ENCODE peak calls at places on chromosome 17, in seven cellular contexts. Z, L, V, G, Y, R and N are unnamed samples.

GRCh38 chr17:59410049-59410437 is 78.6 kb downstream of the YPEL2 start:
- DNase-seq in Z (no peak), L (no peak), V (no peak), G (no peak), Y (no peak), R (no peak), N (no peak)

GRCh38 chr17:48970224-48970623 is 1.8 kb upstream of the GIP start:
- DNase-seq in Z (no peak), L (no peak), V (peak), G (no peak), Y (no peak), R (no peak), N (no peak)

GRCh38 chr17:68089881-68090280 is 54.3 kb downstream of the KPNA2 start:
- DNase-seq in Z (peak), L (peak), V (no peak), G (no peak), Y (no peak), R (peak), N (no peak)

GRCh38 chr17:6938637-6939036 is 57.2 kb upstream of the ALOX12 start:
- DNase-seq in Z (no peak), L (peak), V (no peak), G (no peak), Y (no peak), R (no peak), N (no peak)

GRCh38 chr17:82065193-82065637 is 389 bp downstream of the DUS1L start:
- DNase-seq in Z (no peak), L (peak), V (peak), G (no peak), Y (no peak), R (no peak), N (peak)

GRCh38 chr17:15261063-15261817 is 3.9 kb downstream of the PMP22 start:
- DNase-seq in Z (peak), L (no peak), V (peak), G (no peak), Y (no peak), R (no peak), N (peak)

GRCh38 chr17:42405076-42405475 is 16.8 kb upstream of the STAT3 start:
- DNase-seq in Z (no peak), L (no peak), V (no peak), G (no peak), Y (no peak), R (no peak), N (no peak)

GRCh38 chr17:5897320-5897911 is 172.8 kb upstream of the WSCD1 start:
- DNase-seq in Z (no peak), L (no peak), V (no peak), G (no peak), Y (no peak), R (no peak), N (peak)

GRCh38 chr17:17609121-17609520 is 17.6 kb upstream of the PEMT start:
- DNase-seq in Z (no peak), L (no peak), V (no peak), G (no peak), Y (no peak), R (no peak), N (no peak)

GRCh38 chr17:34892864-34893263 is 68.4 kb downstream of the CCT6B start:
- DNase-seq in Z (no peak), L (peak), V (no peak), G (no peak), Y (no peak), R (no peak), N (peak)

GRCh38 chr17:57356153-57356721 is 99.9 kb downstream of the MSI2 start:
- DNase-seq in Z (no peak), L (peak), V (no peak), G (no peak), Y (no peak), R (no peak), N (no peak)

GRCh38 chr17:65783845-65784334 is 222.4 kb upstream of the AXIN2 start:
- DNase-seq in Z (no peak), L (no peak), V (peak), G (peak), Y (peak), R (no peak), N (no peak)

GRCh38 chr17:43314582-43314981 is 80.8 kb upstream of the RNU2-1 start:
- DNase-seq in Z (no peak), L (peak), V (no peak), G (no peak), Y (no peak), R (no peak), N (no peak)

GRCh38 chr17:82495844-82496528 is 23.5 kb upstream of the FOXK2 start:
- DNase-seq in Z (no peak), L (peak), V (no peak), G (no peak), Y (no peak), R (no peak), N (no peak)

GRCh38 chr17:73592531-73592961 is 51.7 kb downstream of the SDK2 start:
- DNase-seq in Z (no peak), L (no peak), V (peak), G (peak), Y (no peak), R (no peak), N (no peak)

GRCh38 chr17:4144411-4144747 is 1.4 kb downstream of the CYB5D2 start:
- DNase-seq in Z (no peak), L (peak), V (no peak), G (no peak), Y (no peak), R (no peak), N (no peak)

GRCh38 chr17:67585077-67585602 is 132.6 kb upstream of the NOL11 start:
- DNase-seq in Z (no peak), L (no peak), V (no peak), G (no peak), Y (no peak), R (no peak), N (no peak)

GRCh38 chr17:35368086-35368824 is 5.2 kb downstream of the SLFN11 start:
- DNase-seq in Z (peak), L (peak), V (no peak), G (no peak), Y (no peak), R (peak), N (no peak)

GRCh38 chr17:67467500-67468481 is 90.7 kb downstream of the PITPNC1 start:
- DNase-seq in Z (no peak), L (peak), V (peak), G (no peak), Y (no peak), R (no peak), N (no peak)

GRCh38 chr17:65243838-65244237 is 106.7 kb downstream of the RGS9 start:
- DNase-seq in Z (no peak), L (no peak), V (peak), G (no peak), Y (no peak), R (no peak), N (no peak)

GRCh38 chr17:561118-561517 is 153.5 kb downstream of the VPS53 start:
- DNase-seq in Z (no peak), L (no peak), V (peak), G (no peak), Y (no peak), R (no peak), N (no peak)

GRCh38 chr17:43030137-43030767 is 5.2 kb downstream of the RND2 start:
- DNase-seq in Z (no peak), L (no peak), V (no peak), G (no peak), Y (no peak), R (no peak), N (no peak)

GRCh38 chr17:1004769-1005295 is 7.9 kb downstream of the TIMM22 start:
- DNase-seq in Z (no peak), L (no peak), V (no peak), G (no peak), Y (no peak), R (no peak), N (no peak)

GRCh38 chr17:80643700-80644099 is 99.1 kb downstream of the RPTOR start:
- DNase-seq in Z (no peak), L (no peak), V (no peak), G (no peak), Y (no peak), R (no peak), N (no peak)

GRCh38 chr17:33598795-33599194 is 305.7 kb upstream of the ASIC2 start:
- DNase-seq in Z (no peak), L (no peak), V (no peak), G (no peak), Y (no peak), R (no peak), N (no peak)

GRCh38 chr17:11814655-11815262 is 182.5 kb downstream of the ZNF18 start:
- DNase-seq in Z (no peak), L (no peak), V (no peak), G (no peak), Y (no peak), R (no peak), N (no peak)

GRCh38 chr17:76796081-76796480 is 58.2 kb downstream of the MFSD11 start:
- DNase-seq in Z (no peak), L (no peak), V (no peak), G (no peak), Y (no peak), R (no peak), N (no peak)

GRCh38 chr17:51035436-51035835 is 85.2 kb downstream of the SPAG9 start:
- DNase-seq in Z (no peak), L (peak), V (peak), G (peak), Y (peak), R (no peak), N (peak)

GRCh38 chr17:75352079-75352569 is 53.4 kb downstream of the GRB2 start:
- DNase-seq in Z (no peak), L (peak), V (no peak), G (no peak), Y (no peak), R (no peak), N (no peak)

GRCh38 chr17:19023209-19023999 is 18.8 kb upstream of the FAM83G start:
- DNase-seq in Z (no peak), L (no peak), V (no peak), G (no peak), Y (no peak), R (no peak), N (no peak)

GRCh38 chr17:31491794-31492171 is 100.3 kb downstream of the RAB11FIP4 start:
- DNase-seq in Z (peak), L (peak), V (no peak), G (no peak), Y (no peak), R (no peak), N (no peak)

GRCh38 chr17:38415250-38416194 is 12.7 kb upstream of the ARHGAP23 start:
- DNase-seq in Z (no peak), L (peak), V (peak), G (no peak), Y (no peak), R (no peak), N (no peak)

GRCh38 chr17:80224098-80224497 is 3.9 kb downstream of the SLC26A11 start:
- DNase-seq in Z (no peak), L (no peak), V (no peak), G (no peak), Y (no peak), R (no peak), N (no peak)

GRCh38 chr17:10063730-10064221 is 134.6 kb downstream of the GAS7 start:
- DNase-seq in Z (peak), L (peak), V (peak), G (no peak), Y (no peak), R (peak), N (no peak)

GRCh38 chr17:57849874-57850754 is at the start of gene MRPS23:
- DNase-seq in Z (peak), L (peak), V (peak), G (peak), Y (peak), R (peak), N (peak)

GRCh38 chr17:20266806-20267458 is 200.4 kb downstream of the LGALS9B start:
- DNase-seq in Z (no peak), L (no peak), V (peak), G (peak), Y (no peak), R (no peak), N (no peak)

GRCh38 chr17:67602974-67603373 is 114.8 kb upstream of the NOL11 start:
- DNase-seq in Z (peak), L (peak), V (peak), G (no peak), Y (no peak), R (no peak), N (peak)

GRCh38 chr17:81040791-81041337 is 5.9 kb downstream of the BAIAP2 start:
- DNase-seq in Z (no peak), L (peak), V (no peak), G (no peak), Y (no peak), R (no peak), N (peak)

GRCh38 chr17:71501716-71502115 is 619.1 kb upstream of the SOX9 start:
- DNase-seq in Z (no peak), L (peak), V (no peak), G (no peak), Y (no peak), R (no peak), N (no peak)

GRCh38 chr17:79935197-79935844 is 96.1 kb upstream of the CBX4 start:
- DNase-seq in Z (no peak), L (no peak), V (no peak), G (no peak), Y (no peak), R (no peak), N (no peak)

DNA sequence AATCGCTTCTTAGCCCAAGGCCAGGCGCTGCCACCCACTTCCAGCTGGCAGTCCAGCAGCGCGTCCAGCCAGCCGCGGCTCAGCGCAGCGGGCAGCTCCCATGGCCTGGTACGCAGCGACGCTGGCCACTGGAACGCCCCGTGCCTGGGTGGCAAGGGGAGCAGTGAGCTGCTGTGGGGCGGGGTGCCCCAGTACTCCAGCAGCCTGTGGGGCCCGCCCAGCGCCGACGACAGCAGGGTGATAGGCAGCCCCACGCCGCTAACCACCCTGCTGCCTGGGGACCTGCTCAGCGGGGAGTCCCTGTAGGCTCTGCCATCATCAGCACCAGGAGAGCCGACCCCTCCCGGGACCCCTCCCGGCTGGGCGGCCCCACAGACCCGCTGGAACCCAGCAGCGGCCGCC is 24.0 kb downstream of the TMC6 start:
- DNase-seq in Z (no peak), L (no peak), V (no peak), G (no peak), Y (no peak), R (no peak), N (no peak)
- TF ChIP-seq CTCF in Z (no peak), L (no peak), V (no peak), G (no peak), Y (no peak), R (no peak), N (no peak)

DNA sequence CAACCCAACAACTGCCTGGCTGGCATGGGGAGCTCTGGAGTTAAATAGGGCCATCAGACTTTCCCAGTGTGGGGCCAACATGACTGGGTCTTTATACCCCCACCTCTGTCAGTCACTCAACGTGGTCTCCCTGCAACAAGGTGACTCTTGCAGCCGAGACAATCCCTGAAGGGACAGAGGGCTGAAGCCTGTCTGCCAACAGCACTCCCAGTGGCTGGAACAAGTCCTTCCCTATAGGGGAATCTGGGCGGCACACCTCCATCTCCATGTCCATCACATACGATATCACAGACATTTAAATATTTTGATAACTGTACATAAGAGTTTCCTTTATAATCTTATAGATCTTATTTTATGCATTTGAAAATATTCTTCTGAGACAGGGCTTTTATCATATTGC is 4.8 kb upstream of the MAPT start:
- DNase-seq in Z (no peak), L (no peak), V (no peak), G (no peak), Y (no peak), R (no peak), N (no peak)
- TF ChIP-seq CTCF in Z (no peak), L (no peak), V (no peak), G (no peak), Y (no peak), R (no peak), N (no peak)

DNA sequence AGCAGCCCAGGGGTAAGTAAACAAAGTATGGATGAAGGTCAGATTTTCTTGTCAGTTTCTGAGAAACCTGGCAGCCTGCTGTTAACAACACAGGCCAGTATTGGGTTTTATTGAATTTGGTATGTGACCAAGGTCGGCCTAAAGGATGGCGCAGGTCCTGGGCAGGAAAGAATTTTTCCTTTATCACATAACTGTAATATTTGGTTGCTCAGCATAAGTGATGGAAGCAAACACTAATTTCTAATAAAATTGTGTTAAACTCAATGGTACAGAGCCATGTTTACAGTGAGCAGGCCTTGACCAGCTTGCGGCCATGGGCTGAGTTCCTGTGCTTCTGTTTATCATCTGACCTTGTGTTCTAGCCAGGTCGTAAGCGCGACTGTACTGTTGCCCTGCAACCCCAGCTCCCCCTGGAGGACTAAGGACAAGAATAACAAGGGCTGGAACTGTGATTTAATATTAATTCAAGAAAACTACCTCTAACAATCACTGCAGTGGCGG is 10.5 kb downstream of the POLDIP2 start:
- DNase-seq in Z (no peak), L (peak), V (no peak), G (no peak), Y (no peak), R (no peak), N (peak)
- TF ChIP-seq CTCF in Z (no peak), L (peak), V (peak), G (peak), Y (peak), R (no peak), N (peak)

DNA sequence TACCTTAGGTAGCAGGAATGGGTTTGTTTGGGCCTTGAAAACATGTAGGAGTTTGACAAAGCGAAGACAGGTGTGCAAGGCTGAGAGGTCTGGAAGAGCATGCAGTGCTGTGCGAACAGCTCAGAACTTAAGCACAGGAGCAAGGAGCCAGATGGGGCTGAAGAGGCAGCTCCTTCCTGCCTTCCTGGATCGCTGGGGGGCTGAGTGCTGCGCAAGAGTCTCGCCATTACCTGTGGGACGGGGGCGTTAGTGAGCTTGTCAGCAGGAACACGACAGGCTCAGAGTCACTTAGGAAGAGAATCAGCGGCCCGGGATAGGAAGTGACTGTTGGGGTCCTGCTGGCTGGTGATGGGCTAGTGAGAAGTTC is 464 bp upstream of the MRM1 start:
- DNase-seq in Z (no peak), L (no peak), V (no peak), G (no peak), Y (no peak), R (no peak), N (no peak)
- TF ChIP-seq CTCF in Z (no peak), L (no peak), V (no peak), G (no peak), Y (no peak), R (no peak), N (no peak)

GRCh38 chr17:52244689-52245088 is 86.2 kb upstream of the CA10 start:
- DNase-seq in Z (no peak), L (no peak), V (no peak), G (no peak), Y (no peak), R (no peak), N (no peak)
- TF ChIP-seq CTCF in Z (no peak), L (no peak), V (no peak), G (no peak), Y (no peak), R (no peak), N (no peak)

DNA sequence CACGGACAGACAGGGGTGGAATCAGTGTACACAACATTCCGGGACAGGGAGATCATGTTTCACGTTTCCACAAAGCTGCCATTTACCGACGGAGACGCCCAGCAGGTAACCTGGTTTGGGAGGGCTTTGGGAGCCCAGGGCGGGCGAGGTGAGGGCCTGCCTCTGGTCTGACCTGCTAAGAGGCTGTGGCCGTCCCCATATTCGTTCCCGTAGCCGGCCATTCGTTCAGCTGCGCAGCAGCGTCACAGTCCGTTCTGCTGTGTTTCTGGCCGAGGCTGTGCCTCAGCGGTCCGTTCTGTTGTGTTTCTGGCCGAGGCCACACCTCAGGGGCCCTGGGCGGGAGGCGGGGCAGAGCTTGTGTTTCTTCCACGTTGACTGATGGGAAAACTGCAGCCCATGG is 68.0 kb downstream of the OR1D5 start:
- DNase-seq in Z (no peak), L (no peak), V (no peak), G (no peak), Y (no peak), R (no peak), N (no peak)
- TF ChIP-seq CTCF in Z (no peak), L (no peak), V (no peak), G (no peak), Y (no peak), R (no peak), N (no peak)

GRCh38 chr17:63578027-63578768 is 22.5 kb upstream of the TACO1 start:
- DNase-seq in Z (no peak), L (no peak), V (no peak), G (no peak), Y (no peak), R (no peak), N (no peak)

GRCh38 chr17:63578769-63579111 is 22.0 kb upstream of the TACO1 start:
- DNase-seq in Z (no peak), L (no peak), V (no peak), G (no peak), Y (no peak), R (no peak), N (no peak)

GRCh38 chr17:63568563-63568962 is 18.3 kb downstream of the DCAF7 start:
- DNase-seq in Z (no peak), L (no peak), V (no peak), G (no peak), Y (no peak), R (no peak), N (no peak)

GRCh38 chr17:63571632-63572310 is 21.5 kb downstream of the DCAF7 start:
- DNase-seq in Z (no peak), L (no peak), V (peak), G (peak), Y (peak), R (no peak), N (no peak)

GRCh38 chr17:63573634-63574033 is 23.4 kb downstream of the DCAF7 start:
- DNase-seq in Z (no peak), L (no peak), V (peak), G (no peak), Y (no peak), R (no peak), N (no peak)
- TF ChIP-seq CTCF in Z (no peak), L (no peak), V (peak), G (peak), Y (peak), R (no peak), N (peak)